ENCODE peak calls at places on chromosomes 3 and 15, in six cellular contexts. H, L, Y, X, R and F are unnamed samples.

GRCh38 chr3:27800261-27800660 is 78.1 kb upstream of the EOMES start:
- DNase-seq in Y (no peak), H (no peak), L (no peak), X (no peak), R (peak), F (no peak)

GRCh38 chr3:62587579-62588031 is 214.3 kb upstream of the FEZF2 start:
- DNase-seq in L (peak), Y (no peak), X (peak), H (no peak), R (no peak), F (peak)

GRCh38 chr3:142844339-142844977 is 44.4 kb downstream of the PCOLCE2 start:
- DNase-seq in H (no peak), R (no peak), L (peak), Y (no peak), X (peak), F (no peak)

GRCh38 chr3:72127843-72128242 is 342.9 kb upstream of the PROK2 start:
- DNase-seq in X (peak), L (peak), H (no peak), R (no peak), Y (no peak), F (peak)

GRCh38 chr3:127820871-127821853 is 1.2 kb downstream of the MGLL start:
- DNase-seq in L (no peak), R (peak), X (peak), Y (peak), H (peak), F (no peak)

GRCh38 chr15:88681610-88682221 is 42.9 kb downstream of the ISG20 start:
- DNase-seq in X (no peak), Y (no peak), L (no peak), H (peak), R (no peak), F (no peak)

GRCh38 chr3:123750659-123751420 is 133.3 kb downstream of the MYLK start:
- DNase-seq in Y (no peak), X (peak), H (peak), R (no peak), L (peak), F (peak)

GRCh38 chr3:150721285-150722130 is 17.8 kb upstream of the ERICH6 start:
- DNase-seq in H (no peak), Y (no peak), L (peak), R (no peak), X (peak), F (peak)

GRCh38 chr15:85706779-85707518 is 87.8 kb downstream of the KLHL25 start:
- DNase-seq in X (peak), Y (no peak), L (peak), H (peak), R (peak), F (no peak)

GRCh38 chr3:149501524-149501923 is 27.0 kb downstream of the TM4SF4 start:
- DNase-seq in L (peak), R (no peak), H (no peak), X (peak), Y (no peak), F (no peak)

GRCh38 chr15:96052154-96052553 is 278.3 kb upstream of the NR2F2 start:
- DNase-seq in X (no peak), L (no peak), Y (no peak), R (no peak), H (no peak), F (no peak)

GRCh38 chr3:30188713-30189112 is 417.7 kb upstream of the TGFBR2 start:
- DNase-seq in R (no peak), X (peak), L (no peak), Y (peak), H (no peak), F (no peak)

GRCh38 chr3:187802928-187803259 is 57.6 kb upstream of the BCL6 start:
- DNase-seq in R (peak), L (no peak), H (no peak), Y (no peak), X (no peak), F (no peak)

GRCh38 chr3:150945226-150945625 is 27.3 kb downstream of the CLRN1 start:
- DNase-seq in H (no peak), X (peak), Y (no peak), R (no peak), L (peak), F (no peak)

GRCh38 chr15:63979227-63979793 is 67.0 kb downstream of the DAPK2 start:
- DNase-seq in L (no peak), R (no peak), Y (no peak), X (no peak), H (no peak), F (no peak)

GRCh38 chr3:183044547-183045229 is 54.6 kb downstream of the MCCC1 start:
- DNase-seq in X (no peak), R (no peak), L (no peak), Y (no peak), H (no peak), F (no peak)

GRCh38 chr3:24149032-24149431 is 203.9 kb downstream of the NR1D2 start:
- DNase-seq in L (no peak), Y (no peak), R (no peak), X (peak), H (no peak), F (no peak)

GRCh38 chr15:50114381-50114780 is 4.7 kb downstream of the ATP8B4 start:
- DNase-seq in L (no peak), Y (peak), H (peak), X (no peak), R (no peak), F (no peak)

GRCh38 chr3:126983653-126984390 is 907 bp downstream of the PLXNA1 start:
- DNase-seq in H (peak), R (peak), Y (peak), X (peak), L (peak), F (peak)

GRCh38 chr3:64599651-64600050 is 88.1 kb downstream of the ADAMTS9 start:
- DNase-seq in L (no peak), R (no peak), Y (no peak), H (no peak), X (no peak), F (no peak)

GRCh38 chr15:90221251-90221900 is 12.4 kb downstream of the CIB1 start:
- DNase-seq in X (peak), R (peak), Y (peak), H (peak), L (peak), F (peak)

GRCh38 chr3:147963711-147964110 is 554.5 kb downstream of the ZIC1 start:
- DNase-seq in Y (no peak), R (no peak), X (no peak), L (no peak), H (no peak), F (no peak)

GRCh38 chr3:186268616-186269448 is 93.2 kb downstream of the DGKG start:
- DNase-seq in H (no peak), L (no peak), X (no peak), R (no peak), Y (no peak), F (no peak)

GRCh38 chr3:61569856-61570255 is 8.5 kb downstream of the PTPRG start:
- DNase-seq in H (no peak), Y (no peak), R (no peak), X (no peak), L (no peak), F (no peak)

GRCh38 chr3:59751606-59752005 is 701.8 kb upstream of the CFAP20DC start:
- DNase-seq in H (no peak), Y (no peak), R (no peak), X (no peak), L (no peak), F (no peak)

GRCh38 chr15:88574646-88575045 is 28.2 kb upstream of the DET1 start:
- DNase-seq in R (no peak), H (no peak), L (no peak), X (no peak), Y (no peak), F (no peak)